ENCODE peak calls at places on chromosomes 7 and 10, in four cellular contexts. V is endothelial cell of umbilical vein; Z is left ventricle myocardium inferior; D is activated CD8-positive, alpha-beta memory T cell treated with anti-CD3 and anti-CD28 coated beads, Interleukin-2, amount 50 U/mL, for 48 hours. Q is an unnamed sample.

GRCh38 chr7:108384721-108385483 is 71.3 kb downstream of the NRCAM start:
- DNase-seq in V (no peak), Z (no peak), D (no peak), Q (no peak)

GRCh38 chr7:88357295-88357694 is 50.6 kb upstream of the STEAP4 start:
- DNase-seq in V (no peak), Z (peak; percentile 19), D (no peak), Q (no peak)

GRCh38 chr7:112448891-112449290 is 1.4 kb upstream of the IFRD1 start:
- DNase-seq in V (no peak), Z (no peak), D (no peak), Q (no peak)

GRCh38 chr7:80634505-80634904 is 3.9 kb upstream of the CD36 start:
- DNase-seq in V (peak; percentile 17), Z (no peak), D (no peak), Q (no peak)

GRCh38 chr7:55071411-55072188 is 52.8 kb downstream of the EGFR start:
- DNase-seq in V (no peak), Z (no peak), D (no peak), Q (no peak)

GRCh38 chr7:11911900-11912299 is 79.9 kb upstream of the THSD7A start:
- DNase-seq in V (no peak), Z (no peak), D (no peak), Q (no peak)

GRCh38 chr7:139358541-139359365 is 941 bp upstream of the LUC7L2 start:
- DNase-seq in V (peak; percentile 47), Z (no peak), D (no peak), Q (peak; percentile 54)

GRCh38 chr7:102424129-102424551 is 9.2 kb upstream of the ORAI2 start:
- DNase-seq in V (no peak), Z (no peak), D (no peak), Q (no peak)

GRCh38 chr7:109864263-109864662 is 1226.7 kb upstream of the LRRN3 start:
- DNase-seq in V (no peak), Z (no peak), D (no peak), Q (no peak)

GRCh38 chr7:19117081-19117869 is at the start of gene TWIST1:
- DNase-seq in V (no peak), Z (peak; percentile 61), D (no peak), Q (peak; percentile 46)

GRCh38 chr7:112386619-112387018 is 63.6 kb upstream of the IFRD1 start:
- DNase-seq in V (no peak), Z (no peak), D (no peak), Q (no peak)

GRCh38 chr7:27132214-27132613 is 1.7 kb upstream of the HOXA4 start:
- DNase-seq in V (peak; percentile 5), Z (no peak), D (no peak), Q (no peak)

GRCh38 chr7:904847-905246 is 28.5 kb downstream of the GET4 start:
- DNase-seq in V (no peak), Z (no peak), D (no peak), Q (no peak)

GRCh38 chr7:80722596-80723141 is 84.2 kb downstream of the CD36 start:
- DNase-seq in V (peak; percentile 48), Z (peak; percentile 20), D (no peak), Q (no peak)

GRCh38 chr7:55426676-55427075 is 61.5 kb downstream of the LANCL2 start:
- DNase-seq in V (no peak), Z (no peak), D (no peak), Q (no peak)

GRCh38 chr10:77524300-77524711 is 113.3 kb downstream of the KCNMA1 start:
- DNase-seq in V (no peak), Z (no peak), D (no peak), Q (no peak)

GRCh38 chr7:108418941-108419340 is 37.3 kb downstream of the NRCAM start:
- DNase-seq in V (peak; percentile 85), Z (no peak), D (no peak), Q (no peak)

GRCh38 chr7:47508389-47509380 is 73.2 kb downstream of the TNS3 start:
- DNase-seq in V (no peak), Z (no peak), D (no peak), Q (peak; percentile 26)

GRCh38 chr10:44168478-44168877 is 216.4 kb downstream of the CXCL12 start:
- DNase-seq in V (no peak), Z (no peak), D (no peak), Q (no peak)

GRCh38 chr10:125218967-125219366 is 58.6 kb upstream of the CTBP2 start:
- DNase-seq in V (no peak), Z (no peak), D (no peak), Q (no peak)

GRCh38 chr7:3033581-3033980 is 10.1 kb downstream of the CARD11 start:
- DNase-seq in V (no peak), Z (no peak), D (no peak), Q (no peak)

GRCh38 chr10:110456523-110457091 is 41.1 kb upstream of the DUSP5 start:
- DNase-seq in V (no peak), Z (no peak), D (peak; percentile 49), Q (no peak)

GRCh38 chr7:68417659-68418058 is 1180.6 kb upstream of the AUTS2 start:
- DNase-seq in V (no peak), Z (no peak), D (no peak), Q (no peak)

GRCh38 chr10:32041290-32042028 is 14.8 kb downstream of the KIF5B start:
- DNase-seq in V (no peak), Z (no peak), D (no peak), Q (no peak)

GRCh38 chr10:31582365-31583052 is 263.5 kb downstream of the ZEB1 start:
- DNase-seq in V (peak; percentile 35), Z (no peak), D (no peak), Q (no peak)

GRCh38 chr7:17830206-17830605 is 110.1 kb downstream of the SNX13 start:
- DNase-seq in V (no peak), Z (no peak), D (no peak), Q (no peak)

GRCh38 chr10:5968681-5969453 is 8.5 kb downstream of the IL15RA start:
- DNase-seq in V (no peak), Z (no peak), D (no peak), Q (no peak)

GRCh38 chr7:51369746-51370145 is 53.1 kb upstream of the COBL start:
- DNase-seq in V (no peak), Z (no peak), D (no peak), Q (no peak)

GRCh38 chr7:71186535-71186934 is 54.6 kb downstream of the GALNT17 start:
- DNase-seq in V (no peak), Z (no peak), D (no peak), Q (no peak)

GRCh38 chr10:74924251-74924954 is 98.0 kb downstream of the KAT6B start:
- DNase-seq in V (peak; percentile 91), Z (no peak), D (no peak), Q (no peak)

GRCh38 chr7:121755818-121756501 is 117.0 kb upstream of the PTPRZ1 start:
- DNase-seq in V (no peak), Z (no peak), D (no peak), Q (no peak)

GRCh38 chr7:133484135-133484534 is 231.3 kb downstream of the EXOC4 start:
- DNase-seq in V (no peak), Z (no peak), D (peak; percentile 61), Q (no peak)

GRCh38 chr7:114048386-114049235 is 129.8 kb upstream of the PPP1R3A start:
- DNase-seq in V (no peak), Z (no peak), D (no peak), Q (no peak)

GRCh38 chr10:13739178-13739577 is 152.4 kb downstream of the PRPF18 start:
- DNase-seq in V (no peak), Z (no peak), D (no peak), Q (no peak)

GRCh38 chr10:132973903-132974241 is 31.5 kb upstream of the CFAP46 start:
- DNase-seq in V (no peak), Z (no peak), D (no peak), Q (no peak)

GRCh38 chr10:61541960-61542359 is 88.8 kb upstream of the TMEM26 start:
- DNase-seq in V (no peak), Z (no peak), D (no peak), Q (no peak)

GRCh38 chr7:100126931-100127865 is at the start of gene MBLAC1:
- DNase-seq in V (peak; percentile 88), Z (peak; percentile 89), D (peak; percentile 95), Q (peak; percentile 90)